ENCODE peak calls at places on chromosomes 13 and 19, in eight cellular contexts. E is AG04449; N is MCF 10A; U is dermis blood vessel endothelial cell; B is CD8-positive, alpha-beta memory T cell; J is germinal center; G is DMS79; L is PC-3. Y is an unnamed sample.

GRCh38 chr19:9958451-9958850 is 22.1 kb upstream of the OLFM2 start:
- DNase-seq in G (no peak), B (no peak), U (no peak), N (peak), L (no peak), E (peak), J (no peak), Y (no peak)

GRCh38 chr19:13984875-13985741 is 21.0 kb downstream of the RFX1 start:
- DNase-seq in E (no peak), L (no peak), U (no peak), J (peak), G (peak), N (no peak), B (no peak), Y (no peak)

GRCh38 chr19:44752816-44753618 is 4.5 kb downstream of the BCL3 start:
- DNase-seq in L (peak), J (peak), U (peak), G (peak), N (peak), B (peak), E (peak), Y (peak)

GRCh38 chr19:45773384-45773783 is 4.3 kb upstream of the SIX5 start:
- DNase-seq in E (no peak), B (no peak), L (no peak), G (no peak), J (no peak), N (no peak), U (no peak), Y (peak)

GRCh38 chr19:17402982-17403855 is 2.2 kb downstream of the BST2 start:
- DNase-seq in B (no peak), U (peak), G (no peak), N (peak), L (no peak), J (peak), E (no peak), Y (peak)

GRCh38 chr13:87671824-87672603 is 843 bp downstream of the SLITRK5 start:
- DNase-seq in E (no peak), J (no peak), U (no peak), L (no peak), N (peak), G (no peak), B (no peak), Y (peak)

GRCh38 chr13:22173605-22174004 is 502.7 kb downstream of the FGF9 start:
- DNase-seq in N (no peak), E (no peak), U (no peak), J (no peak), G (no peak), L (peak), B (no peak), Y (no peak)

GRCh38 chr19:50794074-50794777 is 4.0 kb downstream of the ACP4 start:
- DNase-seq in L (peak), N (peak), E (no peak), J (no peak), U (no peak), B (no peak), G (no peak), Y (peak)

GRCh38 chr13:109859898-109860297 is 73.5 kb upstream of the IRS2 start:
- DNase-seq in N (no peak), J (no peak), G (no peak), B (no peak), U (no peak), E (no peak), L (peak), Y (no peak)

GRCh38 chr13:41746259-41746658 is 214.7 kb downstream of the VWA8 start:
- DNase-seq in N (peak), U (no peak), L (peak), G (no peak), E (peak), J (no peak), B (no peak), Y (no peak)

GRCh38 chr13:68358218-68358817 is 1128.2 kb upstream of the PCDH9 start:
- DNase-seq in U (no peak), B (no peak), E (no peak), J (no peak), L (peak), G (no peak), N (peak), Y (no peak)

GRCh38 chr13:37413161-37413560 is 185.4 kb downstream of the POSTN start:
- DNase-seq in B (no peak), U (peak), N (no peak), G (no peak), J (no peak), E (no peak), L (no peak), Y (no peak)

GRCh38 chr13:38990693-38991092 is at the start of gene STOML3:
- DNase-seq in L (no peak), N (no peak), G (no peak), U (peak), E (no peak), J (no peak), B (no peak), Y (no peak)

GRCh38 chr19:58399903-58400637 is 4.6 kb downstream of the RNF225 start:
- DNase-seq in U (no peak), N (no peak), E (no peak), G (peak), J (no peak), B (no peak), L (no peak), Y (no peak)

GRCh38 chr13:28037399-28037798 is 48.9 kb upstream of the URAD start:
- DNase-seq in J (no peak), B (no peak), L (peak), E (no peak), G (no peak), U (no peak), N (peak), Y (no peak)

GRCh38 chr19:16369664-16370576 is 45.3 kb downstream of the KLF2 start:
- DNase-seq in B (peak), G (no peak), J (no peak), N (no peak), E (no peak), U (no peak), L (no peak), Y (no peak)

GRCh38 chr13:44680746-44681355 is 104.7 kb upstream of the TSC22D1 start:
- DNase-seq in J (no peak), U (no peak), N (no peak), E (no peak), B (no peak), G (no peak), L (no peak), Y (no peak)

GRCh38 chr13:41216160-41216559 is 21.8 kb upstream of the KBTBD7 start:
- DNase-seq in G (no peak), B (no peak), U (peak), E (no peak), L (peak), J (no peak), N (no peak), Y (no peak)

GRCh38 chr19:3470500-3471128 is 9.7 kb downstream of the SMIM24 start:
- DNase-seq in E (no peak), U (no peak), J (no peak), B (no peak), N (no peak), G (no peak), L (no peak), Y (no peak)

GRCh38 chr13:69857188-69857821 is 250.3 kb upstream of the ATXN8OS start:
- DNase-seq in J (no peak), U (peak), G (no peak), B (no peak), N (peak), L (peak), E (no peak), Y (peak)

GRCh38 chr13:24747248-24748151 is 16.5 kb upstream of the RNF17 start:
- DNase-seq in N (no peak), B (no peak), U (peak), E (no peak), J (no peak), L (no peak), G (peak), Y (peak)

GRCh38 chr19:49497047-49497789 is 984 bp downstream of the RPS11 start:
- DNase-seq in L (peak), J (peak), U (peak), G (no peak), E (no peak), B (peak), N (peak), Y (peak)

GRCh38 chr13:114203536-114203935 is 24.5 kb downstream of the CFAP97D2 start:
- DNase-seq in E (no peak), J (no peak), B (no peak), N (no peak), G (no peak), L (no peak), U (no peak), Y (no peak)

GRCh38 chr13:67383358-67383757 is 153.2 kb upstream of the PCDH9 start:
- DNase-seq in B (no peak), U (no peak), J (no peak), G (no peak), N (peak), L (no peak), E (no peak), Y (no peak)

Y was measured in RPMI8226.